ENCODE peak calls at places on chromosome 11, in four cellular contexts. One of them, this sample, is unnamed.

GRCh38 chr11:77842451-77843121 is 21.6 kb downstream of the AAMDC start:
- DNase-seq in HCT116: no peak
- DNase-seq in OCI-LY7: no peak
- DNase-seq in GM23248: peak; percentile 44
- DNase-seq in this sample: no peak

GRCh38 chr11:68213135-68213515 is at the start of gene KMT5B:
- DNase-seq in HCT116: peak; percentile 12
- DNase-seq in OCI-LY7: no peak
- DNase-seq in GM23248: no peak
- DNase-seq in this sample: peak; percentile 89

GRCh38 chr11:117868815-117869642 is 7.4 kb downstream of the FXYD6 start:
- DNase-seq in HCT116: no peak
- DNase-seq in OCI-LY7: no peak
- DNase-seq in GM23248: no peak
- DNase-seq in this sample: no peak

GRCh38 chr11:65573391-65574146 is 1.2 kb downstream of the FAM89B start:
- DNase-seq in HCT116: no peak
- DNase-seq in OCI-LY7: peak; percentile 48
- DNase-seq in GM23248: peak; percentile 59
- DNase-seq in this sample: peak; percentile 68

GRCh38 chr11:125343732-125344131 is 152.3 kb downstream of the FEZ1 start:
- DNase-seq in HCT116: no peak
- DNase-seq in OCI-LY7: no peak
- DNase-seq in GM23248: peak; percentile 39
- DNase-seq in this sample: no peak

GRCh38 chr11:8033312-8033715 is 46.2 kb downstream of the EIF3F start:
- DNase-seq in HCT116: peak; percentile 43
- DNase-seq in OCI-LY7: peak; percentile 40
- DNase-seq in GM23248: peak; percentile 90
- DNase-seq in this sample: peak; percentile 72

GRCh38 chr11:35944503-35945136 is 758 bp downstream of the LDLRAD3 start:
- DNase-seq in HCT116: no peak
- DNase-seq in OCI-LY7: no peak
- DNase-seq in GM23248: peak; percentile 59
- DNase-seq in this sample: no peak

GRCh38 chr11:76038608-76039007 is 167.7 kb downstream of the WNT11 start:
- DNase-seq in HCT116: no peak
- DNase-seq in OCI-LY7: no peak
- DNase-seq in GM23248: no peak
- DNase-seq in this sample: no peak

GRCh38 chr11:117862019-117862725 is 14.3 kb downstream of the FXYD6 start:
- DNase-seq in HCT116: no peak
- DNase-seq in OCI-LY7: no peak
- DNase-seq in GM23248: no peak
- DNase-seq in this sample: no peak

GRCh38 chr11:62104816-62105610 is 18.8 kb upstream of the INCENP start:
- DNase-seq in HCT116: no peak
- DNase-seq in OCI-LY7: no peak
- DNase-seq in GM23248: peak; percentile 84
- DNase-seq in this sample: no peak

GRCh38 chr11:8242113-8242475 is 21.6 kb downstream of the LMO1 start:
- DNase-seq in HCT116: no peak
- DNase-seq in OCI-LY7: no peak
- DNase-seq in GM23248: no peak
- DNase-seq in this sample: no peak

GRCh38 chr11:86803136-86803535 is 2.8 kb downstream of the PRSS23 start:
- DNase-seq in HCT116: no peak
- DNase-seq in OCI-LY7: no peak
- DNase-seq in GM23248: no peak
- DNase-seq in this sample: no peak

GRCh38 chr11:33500865-33501479 is 199.7 kb downstream of the C11orf91 start:
- DNase-seq in HCT116: no peak
- DNase-seq in OCI-LY7: no peak
- DNase-seq in GM23248: peak; percentile 67
- DNase-seq in this sample: peak; percentile 52

GRCh38 chr11:129881570-129882170 is 13.7 kb downstream of the NFRKB start:
- DNase-seq in HCT116: no peak
- DNase-seq in OCI-LY7: peak; percentile 63
- DNase-seq in GM23248: peak; percentile 56
- DNase-seq in this sample: peak; percentile 73

GRCh38 chr11:66371627-66372415 is at the start of gene SLC29A2:
- DNase-seq in HCT116: peak; percentile 82
- DNase-seq in OCI-LY7: peak; percentile 95
- DNase-seq in GM23248: peak; percentile 35
- DNase-seq in this sample: peak; percentile 70

GRCh38 chr11:65606876-65607613 is 7.0 kb downstream of the MAP3K11 start:
- DNase-seq in HCT116: peak; percentile 89
- DNase-seq in OCI-LY7: peak; percentile 21
- DNase-seq in GM23248: peak; percentile 98
- DNase-seq in this sample: peak; percentile 87

GRCh38 chr11:19890308-19890707 is 177.7 kb downstream of the NAV2 start:
- DNase-seq in HCT116: no peak
- DNase-seq in OCI-LY7: no peak
- DNase-seq in GM23248: peak; percentile 72
- DNase-seq in this sample: no peak

GRCh38 chr11:73662445-73663157 is 16.2 kb downstream of the PLEKHB1 start:
- DNase-seq in HCT116: no peak
- DNase-seq in OCI-LY7: no peak
- DNase-seq in GM23248: peak; percentile 37
- DNase-seq in this sample: no peak

GRCh38 chr11:103322861-103323260 is 213.6 kb downstream of the DYNC2H1 start:
- DNase-seq in HCT116: no peak
- DNase-seq in OCI-LY7: no peak
- DNase-seq in GM23248: no peak
- DNase-seq in this sample: no peak

GRCh38 chr11:103315248-103315647 is 206.0 kb downstream of the DYNC2H1 start:
- DNase-seq in HCT116: no peak
- DNase-seq in OCI-LY7: no peak
- DNase-seq in GM23248: no peak
- DNase-seq in this sample: no peak

GRCh38 chr11:103317118-103317517 is 207.9 kb downstream of the DYNC2H1 start:
- DNase-seq in HCT116: no peak
- DNase-seq in OCI-LY7: no peak
- DNase-seq in GM23248: peak; percentile 24
- DNase-seq in this sample: no peak
- H3K9me2 ChIP-seq in HCT116: no peaks in the 10 kb centered on the region
- H3K9me2 ChIP-seq in OCI-LY7: no peaks in the 10 kb centered on the region
- H3K9me2 ChIP-seq in GM23248: no peaks in the 10 kb centered on the region
- H3K9me2 ChIP-seq in this sample: no peaks in the 10 kb centered on the region

GRCh38 chr11:74871037-74871436 is 77.9 kb downstream of the XRRA1 start:
- DNase-seq in HCT116: no peak
- DNase-seq in OCI-LY7: peak; percentile 14
- DNase-seq in GM23248: no peak
- DNase-seq in this sample: no peak
- H3K9me3 ChIP-seq in HCT116: peaks cover 26% of the 10 kb centered on the region
- H3K9me3 ChIP-seq in OCI-LY7: peaks cover 33% of the 10 kb centered on the region
- H3K9me3 ChIP-seq in GM23248: no peaks in the 10 kb centered on the region
- H3K9me3 ChIP-seq in this sample: peaks cover 45% of the 10 kb centered on the region

DNA sequence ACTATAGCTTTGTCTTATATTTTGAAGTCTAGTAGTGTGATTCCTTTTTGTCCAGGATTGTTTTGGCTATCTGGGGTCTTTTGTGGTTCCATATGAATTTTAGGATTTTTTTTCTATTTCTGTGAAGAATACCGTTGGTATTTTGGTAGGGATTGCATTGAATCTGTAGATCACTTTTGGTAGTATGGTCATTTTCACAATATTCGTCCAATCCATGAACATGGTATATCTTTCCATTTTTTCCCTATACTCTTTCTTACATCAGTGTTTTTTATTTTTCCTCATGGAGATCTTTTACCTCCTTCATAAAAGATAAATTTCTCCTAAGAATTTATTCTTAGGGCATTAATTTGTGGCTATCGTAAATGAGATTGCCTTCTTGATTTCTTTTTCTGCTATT is 29.1 kb downstream of the MADD start:
- DNase-seq in HCT116: no peak
- DNase-seq in OCI-LY7: no peak
- DNase-seq in GM23248: no peak
- DNase-seq in this sample: no peak
- H3K9me2 ChIP-seq in HCT116: no peaks in the 10 kb centered on the region
- H3K9me2 ChIP-seq in OCI-LY7: no peaks in the 10 kb centered on the region
- H3K9me2 ChIP-seq in GM23248: no peaks in the 10 kb centered on the region
- H3K9me2 ChIP-seq in this sample: no peaks in the 10 kb centered on the region

DNA sequence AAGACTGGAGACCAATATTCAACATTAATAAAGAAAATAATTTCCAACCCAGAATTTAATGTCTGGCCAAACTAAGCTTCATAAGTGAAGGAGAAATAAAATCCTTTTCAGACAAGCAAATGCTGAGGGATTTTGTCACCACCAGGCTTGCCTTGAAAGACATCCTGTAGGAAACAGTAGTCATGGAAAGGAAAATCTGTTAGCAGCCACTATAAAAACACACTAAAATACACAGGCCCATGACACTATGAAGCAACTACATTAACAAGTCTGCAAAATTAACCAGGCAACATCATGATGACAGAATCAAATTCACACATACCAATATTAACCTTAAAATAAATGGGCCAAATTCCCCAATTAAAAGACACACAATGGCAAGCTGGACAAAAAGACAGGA is 2.4 kb upstream of the CASP4 start:
- DNase-seq in HCT116: no peak
- DNase-seq in OCI-LY7: no peak
- DNase-seq in GM23248: no peak
- DNase-seq in this sample: no peak
- H3K9me3 ChIP-seq in HCT116: no peaks in the 10 kb centered on the region
- H3K9me3 ChIP-seq in OCI-LY7: no peaks in the 10 kb centered on the region
- H3K9me3 ChIP-seq in GM23248: no peaks in the 10 kb centered on the region
- H3K9me3 ChIP-seq in this sample: peaks cover 8% of the 10 kb centered on the region

GRCh38 chr11:132894598-132894997 is 637.7 kb downstream of the OPCML start:
- DNase-seq in HCT116: no peak
- DNase-seq in OCI-LY7: no peak
- DNase-seq in GM23248: no peak
- DNase-seq in this sample: no peak

GRCh38 chr11:132901638-132902610 is 630.4 kb downstream of the OPCML start:
- DNase-seq in HCT116: no peak
- DNase-seq in OCI-LY7: no peak
- DNase-seq in GM23248: peak; percentile 26
- DNase-seq in this sample: no peak

GRCh38 chr11:132895340-132895739 is 637.0 kb downstream of the OPCML start:
- DNase-seq in HCT116: no peak
- DNase-seq in OCI-LY7: no peak
- DNase-seq in GM23248: peak; percentile 18
- DNase-seq in this sample: no peak

DNA sequence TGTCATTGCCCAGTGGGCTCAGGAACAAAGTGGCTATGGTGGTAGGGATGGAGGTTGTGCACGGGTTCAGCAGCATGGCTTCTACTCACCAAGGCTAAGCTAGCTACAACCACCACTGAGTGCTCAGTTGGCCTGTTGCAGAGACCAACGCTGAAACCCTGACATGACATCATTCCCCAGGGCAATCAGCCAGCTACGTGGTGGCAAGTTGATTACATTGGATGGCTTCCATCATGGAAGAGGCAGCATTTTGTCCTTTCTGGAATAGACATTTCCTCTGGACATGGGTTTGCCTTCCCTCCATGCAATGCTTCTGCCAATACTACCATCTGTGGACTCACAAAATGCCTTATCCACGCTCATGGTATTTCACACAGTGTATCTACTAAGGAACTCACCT is 634.3 kb downstream of the OPCML start:
- DNase-seq in HCT116: no peak
- DNase-seq in OCI-LY7: no peak
- DNase-seq in GM23248: no peak
- DNase-seq in this sample: no peak
- H3K9me2 ChIP-seq in HCT116: no peaks in the 10 kb centered on the region
- H3K9me2 ChIP-seq in OCI-LY7: no peaks in the 10 kb centered on the region
- H3K9me2 ChIP-seq in GM23248: no peaks in the 10 kb centered on the region
- H3K9me2 ChIP-seq in this sample: no peaks in the 10 kb centered on the region

GRCh38 chr11:28366549-28367341 is 258.6 kb downstream of the METTL15 start:
- DNase-seq in HCT116: no peak
- DNase-seq in OCI-LY7: no peak
- DNase-seq in GM23248: no peak
- DNase-seq in this sample: no peak
- H3K9me3 ChIP-seq in HCT116: peaks cover 8% of the 10 kb centered on the region
- H3K9me3 ChIP-seq in OCI-LY7: no peaks in the 10 kb centered on the region
- H3K9me3 ChIP-seq in GM23248: peaks cover 2% of the 10 kb centered on the region
- H3K9me3 ChIP-seq in this sample: peaks cover 16% of the 10 kb centered on the region

DNA sequence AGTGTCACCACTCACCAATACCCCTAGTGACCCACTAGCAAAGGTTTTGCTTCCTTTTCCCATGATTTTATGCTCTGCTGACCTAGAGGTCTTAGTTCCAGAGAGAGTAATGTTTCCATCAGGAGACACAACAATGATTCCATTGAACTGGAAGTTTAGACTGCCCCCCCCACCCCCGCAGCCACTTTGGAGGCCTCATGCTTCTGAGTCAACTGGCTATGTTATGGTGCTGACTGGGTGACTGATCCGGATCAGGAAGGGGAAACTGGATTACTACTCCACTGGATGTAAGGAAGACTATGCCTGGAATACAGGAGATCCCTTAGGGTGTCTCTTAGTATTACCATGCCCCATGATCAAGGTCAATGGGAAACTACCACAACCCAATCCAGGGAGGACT is 633.6 kb downstream of the OPCML start:
- DNase-seq in HCT116: no peak
- DNase-seq in OCI-LY7: no peak
- DNase-seq in GM23248: no peak
- DNase-seq in this sample: no peak
- H3K9me2 ChIP-seq in HCT116: no peaks in the 10 kb centered on the region
- H3K9me2 ChIP-seq in OCI-LY7: no peaks in the 10 kb centered on the region
- H3K9me2 ChIP-seq in GM23248: no peaks in the 10 kb centered on the region
- H3K9me2 ChIP-seq in this sample: no peaks in the 10 kb centered on the region

GRCh38 chr11:70596091-70596490 is 197.8 kb downstream of the CTTN start:
- DNase-seq in HCT116: no peak
- DNase-seq in OCI-LY7: no peak
- DNase-seq in GM23248: no peak
- DNase-seq in this sample: no peak

GRCh38 chr11:70595452-70595851 is 197.1 kb downstream of the CTTN start:
- DNase-seq in HCT116: no peak
- DNase-seq in OCI-LY7: no peak
- DNase-seq in GM23248: no peak
- DNase-seq in this sample: no peak

GRCh38 chr11:70597006-70597555 is 198.8 kb downstream of the CTTN start:
- DNase-seq in HCT116: no peak
- DNase-seq in OCI-LY7: no peak
- DNase-seq in GM23248: no peak
- DNase-seq in this sample: no peak

GRCh38 chr11:70595016-70595415 is 196.7 kb downstream of the CTTN start:
- DNase-seq in HCT116: no peak
- DNase-seq in OCI-LY7: no peak
- DNase-seq in GM23248: no peak
- DNase-seq in this sample: no peak

DNA sequence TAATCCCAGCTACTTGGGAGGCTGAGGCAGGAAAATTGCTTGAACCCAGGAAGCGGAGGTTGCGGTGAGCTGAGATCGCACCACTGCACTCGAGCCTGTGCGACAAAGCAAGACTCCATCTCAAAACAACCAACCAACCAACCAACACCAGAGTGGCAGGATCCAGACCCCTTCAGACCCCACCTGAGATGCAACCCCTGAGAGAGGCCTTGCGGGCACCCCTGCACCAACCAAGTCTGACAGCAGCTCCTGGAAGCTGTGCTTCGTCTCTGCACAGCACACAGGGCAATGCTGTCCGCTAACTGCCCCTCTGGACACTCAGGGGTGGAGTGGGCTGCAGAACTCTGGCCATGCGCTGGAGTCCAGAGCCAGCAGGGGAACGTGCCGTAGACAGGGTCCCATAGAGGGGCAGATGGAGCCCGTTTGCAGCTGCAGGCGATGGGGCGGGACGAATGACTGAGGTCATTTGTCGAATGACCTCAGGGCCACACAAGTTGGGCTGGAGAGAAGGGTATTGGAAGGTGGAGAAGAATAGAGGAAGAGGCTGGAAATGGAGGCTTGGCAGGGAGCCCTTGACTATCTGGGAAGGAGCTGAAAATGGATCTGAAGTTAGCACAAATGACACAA is 199.5 kb downstream of the CTTN start:
- DNase-seq in HCT116: no peak
- DNase-seq in OCI-LY7: no peak
- DNase-seq in GM23248: no peak
- DNase-seq in this sample: no peak
- H3K9me3 ChIP-seq in HCT116: no peaks in the 10 kb centered on the region
- H3K9me3 ChIP-seq in OCI-LY7: no peaks in the 10 kb centered on the region
- H3K9me3 ChIP-seq in GM23248: no peaks in the 10 kb centered on the region
- H3K9me3 ChIP-seq in this sample: no peaks in the 10 kb centered on the region

This sample was measured in Karpas-422.